ENCODE peak calls at places on chromosomes 6 and 20, in eight cellular contexts. One of them, this sample, is unnamed.

GRCh38 chr6:39041072-39041471 is 7.5 kb upstream of the GLP1R start:
- DNase-seq in T-helper 17 cell: no peak
- DNase-seq in activated CD8-positive, alpha-beta memory T cell treated with anti-CD3 and anti-CD28 coated beads, Interleukin-2, amount 50 U/mL, for 4 hours: no peak
- DNase-seq in activated gamma-delta T cell: no peak
- DNase-seq in GM12865: peak
- DNase-seq in IMR-90: no peak
- DNase-seq in naive thymus-derived CD4-positive, alpha-beta T cell: no peak
- DNase-seq in H1: no peak
- DNase-seq in this sample: no peak

GRCh38 chr20:43961541-43962471 is 47.2 kb downstream of the TOX2 start:
- DNase-seq in GM12865: no peak
- DNase-seq in H1: no peak
- DNase-seq in naive thymus-derived CD4-positive, alpha-beta T cell: no peak
- DNase-seq in T-helper 17 cell: no peak
- DNase-seq in IMR-90: no peak
- DNase-seq in activated CD8-positive, alpha-beta memory T cell treated with anti-CD3 and anti-CD28 coated beads, Interleukin-2, amount 50 U/mL, for 4 hours: no peak
- DNase-seq in activated gamma-delta T cell: no peak
- DNase-seq in this sample: no peak

GRCh38 chr6:111767752-111768430 is 105.4 kb downstream of the FYN start:
- DNase-seq in naive thymus-derived CD4-positive, alpha-beta T cell: peak
- DNase-seq in GM12865: no peak
- DNase-seq in IMR-90: no peak
- DNase-seq in activated CD8-positive, alpha-beta memory T cell treated with anti-CD3 and anti-CD28 coated beads, Interleukin-2, amount 50 U/mL, for 4 hours: no peak
- DNase-seq in H1: no peak
- DNase-seq in T-helper 17 cell: no peak
- DNase-seq in activated gamma-delta T cell: no peak
- DNase-seq in this sample: no peak

GRCh38 chr6:164417537-164417936 is 891.9 kb downstream of the C6orf118 start:
- DNase-seq in GM12865: no peak
- DNase-seq in IMR-90: no peak
- DNase-seq in naive thymus-derived CD4-positive, alpha-beta T cell: no peak
- DNase-seq in H1: no peak
- DNase-seq in T-helper 17 cell: no peak
- DNase-seq in activated CD8-positive, alpha-beta memory T cell treated with anti-CD3 and anti-CD28 coated beads, Interleukin-2, amount 50 U/mL, for 4 hours: no peak
- DNase-seq in activated gamma-delta T cell: no peak
- DNase-seq in this sample: no peak

GRCh38 chr6:52174118-52174517 is 12.1 kb upstream of the IL17A start:
- DNase-seq in IMR-90: no peak
- DNase-seq in activated gamma-delta T cell: no peak
- DNase-seq in H1: no peak
- DNase-seq in T-helper 17 cell: no peak
- DNase-seq in naive thymus-derived CD4-positive, alpha-beta T cell: no peak
- DNase-seq in GM12865: peak
- DNase-seq in activated CD8-positive, alpha-beta memory T cell treated with anti-CD3 and anti-CD28 coated beads, Interleukin-2, amount 50 U/mL, for 4 hours: no peak
- DNase-seq in this sample: no peak

GRCh38 chr20:35918021-35918420 is 36.3 kb downstream of the SCAND1 start:
- DNase-seq in activated CD8-positive, alpha-beta memory T cell treated with anti-CD3 and anti-CD28 coated beads, Interleukin-2, amount 50 U/mL, for 4 hours: no peak
- DNase-seq in activated gamma-delta T cell: no peak
- DNase-seq in H1: no peak
- DNase-seq in IMR-90: no peak
- DNase-seq in naive thymus-derived CD4-positive, alpha-beta T cell: no peak
- DNase-seq in GM12865: no peak
- DNase-seq in T-helper 17 cell: no peak
- DNase-seq in this sample: no peak

GRCh38 chr6:113857565-113858066 is 471 bp downstream of the MARCKS start:
- DNase-seq in T-helper 17 cell: no peak
- DNase-seq in IMR-90: no peak
- DNase-seq in activated CD8-positive, alpha-beta memory T cell treated with anti-CD3 and anti-CD28 coated beads, Interleukin-2, amount 50 U/mL, for 4 hours: no peak
- DNase-seq in H1: no peak
- DNase-seq in naive thymus-derived CD4-positive, alpha-beta T cell: no peak
- DNase-seq in activated gamma-delta T cell: no peak
- DNase-seq in GM12865: peak
- DNase-seq in this sample: peak

GRCh38 chr6:52840763-52841585 is at the start of gene GSTA5:
- DNase-seq in H1: no peak
- DNase-seq in IMR-90: no peak
- DNase-seq in T-helper 17 cell: no peak
- DNase-seq in naive thymus-derived CD4-positive, alpha-beta T cell: no peak
- DNase-seq in GM12865: no peak
- DNase-seq in activated CD8-positive, alpha-beta memory T cell treated with anti-CD3 and anti-CD28 coated beads, Interleukin-2, amount 50 U/mL, for 4 hours: no peak
- DNase-seq in activated gamma-delta T cell: no peak
- DNase-seq in this sample: no peak

GRCh38 chr6:79841577-79842381 is 105.6 kb downstream of the ELOVL4 start:
- DNase-seq in H1: no peak
- DNase-seq in IMR-90: no peak
- DNase-seq in activated gamma-delta T cell: no peak
- DNase-seq in activated CD8-positive, alpha-beta memory T cell treated with anti-CD3 and anti-CD28 coated beads, Interleukin-2, amount 50 U/mL, for 4 hours: no peak
- DNase-seq in naive thymus-derived CD4-positive, alpha-beta T cell: no peak
- DNase-seq in GM12865: no peak
- DNase-seq in T-helper 17 cell: no peak
- DNase-seq in this sample: no peak

This sample was measured in stomach.